ENCODE peak calls at places on chromosomes 12 and 14, in seven cellular contexts. Z, D, L, E, K, I and A are unnamed samples.

GRCh38 chr12:82176761-82177490 is 181.3 kb downstream of the CCDC59 start:
- DNase-seq in D (no peak), I (no peak), L (no peak), K (no peak), E (no peak), Z (no peak), A (no peak)

GRCh38 chr14:101843665-101844064 is 82.2 kb downstream of the PPP2R5C start:
- DNase-seq in Z (no peak), D (peak; percentile 24), K (peak; percentile 69), I (peak; percentile 44), L (no peak), E (no peak), A (no peak)

GRCh38 chr12:120960657-120961056 is 17.7 kb upstream of the HNF1A start:
- DNase-seq in Z (no peak), D (no peak), I (no peak), L (no peak), E (no peak), K (no peak), A (no peak)

GRCh38 chr14:101235042-101235871 is 326.0 kb upstream of the DIO3 start:
- DNase-seq in D (peak; percentile 70), I (peak; percentile 65), E (peak; percentile 32), L (peak; percentile 47), Z (peak; percentile 54), K (no peak), A (peak; percentile 72)

GRCh38 chr14:56657604-56658003 is 78.0 kb downstream of the TMEM260 start:
- DNase-seq in Z (no peak), I (no peak), D (no peak), L (no peak), K (no peak), E (no peak), A (no peak)

GRCh38 chr12:31326689-31327659 is 1.0 kb upstream of the SINHCAF start:
- DNase-seq in E (no peak), I (no peak), Z (no peak), K (no peak), L (no peak), D (no peak), A (no peak)

GRCh38 chr12:1348606-1349005 is 245.8 kb downstream of the FBXL14 start:
- DNase-seq in Z (no peak), E (no peak), D (no peak), K (no peak), L (no peak), I (no peak), A (no peak)

GRCh38 chr14:65164068-65164824 is 61.9 kb upstream of the MAX start:
- DNase-seq in I (no peak), E (peak; percentile 61), Z (no peak), L (no peak), D (peak; percentile 56), K (no peak), A (no peak)

GRCh38 chr12:623865-624372 is 39.3 kb downstream of the NINJ2 start:
- DNase-seq in D (no peak), Z (no peak), K (no peak), I (no peak), E (no peak), L (no peak), A (no peak)

GRCh38 chr12:27549801-27550652 is 26.0 kb downstream of the PPFIBP1 start:
- DNase-seq in Z (peak; percentile 88), E (peak; percentile 97), I (peak; percentile 74), D (peak; percentile 95), L (peak; percentile 81), K (no peak), A (peak; percentile 85)

GRCh38 chr12:47791351-47791746 is 18.3 kb downstream of the SLC48A1 start:
- DNase-seq in E (no peak), D (no peak), I (no peak), Z (no peak), K (no peak), L (no peak), A (peak; percentile 42)

GRCh38 chr12:988616-989015 is 2.4 kb upstream of the ERC1 start:
- DNase-seq in Z (no peak), L (no peak), E (peak; percentile 18), I (no peak), K (no peak), D (no peak), A (no peak)

GRCh38 chr12:57171668-57172067 is 24.2 kb upstream of the LRP1-AS start:
- DNase-seq in K (no peak), E (peak; percentile 84), D (no peak), Z (peak; percentile 74), L (no peak), I (no peak), A (no peak)

GRCh38 chr12:123757555-123757954 is 4.5 kb upstream of the DNAH10 start:
- DNase-seq in D (no peak), Z (peak; percentile 29), E (peak; percentile 89), I (no peak), K (no peak), L (no peak), A (no peak)

GRCh38 chr12:4814485-4814884 is 94.3 kb downstream of the GALNT8 start:
- DNase-seq in E (no peak), I (no peak), L (no peak), D (no peak), K (no peak), Z (no peak), A (no peak)

GRCh38 chr12:113852273-113852672 is 113.9 kb downstream of the RBM19 start:
- DNase-seq in E (no peak), D (no peak), I (no peak), Z (no peak), K (no peak), L (no peak), A (no peak)

GRCh38 chr12:68374315-68374982 is 42.3 kb upstream of the MDM1 start:
- DNase-seq in D (no peak), I (peak; percentile 48), L (peak; percentile 40), Z (no peak), E (no peak), K (peak; percentile 98), A (no peak)
- H3K27ac ChIP-seq in D (no peak overlapping the region), I (peak overlapping the region; percentile 62), L (peak overlapping the region; percentile 43), Z (no peak overlapping the region), E (no peak overlapping the region), K (peak overlapping the region; percentile 82), A (no peak overlapping the region)

DNA sequence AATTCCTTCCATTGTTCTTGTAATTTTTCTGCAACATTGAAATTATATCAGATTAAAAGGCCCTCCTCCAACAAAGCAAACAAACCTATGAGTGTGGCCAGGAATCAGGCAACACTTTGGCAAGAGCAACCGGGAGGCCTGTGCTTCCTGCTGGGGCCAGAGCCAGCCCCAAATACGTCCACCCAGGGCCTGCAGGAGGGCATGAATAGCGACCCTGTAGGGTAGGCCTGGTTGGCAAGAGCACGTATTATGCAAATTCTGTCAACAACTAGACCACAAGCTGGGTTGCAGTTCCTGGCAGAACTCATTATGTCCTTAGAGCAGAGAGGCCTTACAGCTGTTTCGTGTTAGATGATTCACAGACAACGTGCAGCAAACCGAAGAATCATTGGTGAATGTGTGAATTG is 26.9 kb upstream of the LGALS3 start:
- DNase-seq in K (peak; percentile 99), D (peak; percentile 84), I (peak; percentile 77), E (peak; percentile 96), L (peak; percentile 83), Z (peak; percentile 78), A (peak; percentile 79)
- TF ChIP-seq POLR2A in K (peak; percentile 64), D (no peak), I (peak; percentile 49), E (peak; percentile 36), L (no peak), Z (peak; percentile 35), A (peak; percentile 14)

GRCh38 chr12:58405363-58405762 is 464.0 kb downstream of the ATP23 start:
- DNase-seq in E (no peak), I (no peak), Z (no peak), D (no peak), K (no peak), L (no peak), A (no peak)
- H3K9me3 ChIP-seq in E (no peaks in the 10 kb centered on the region), I (no peaks in the 10 kb centered on the region), Z (no peaks in the 10 kb centered on the region), D (no peaks in the 10 kb centered on the region), K (no peaks in the 10 kb centered on the region), L (no peaks in the 10 kb centered on the region), A (no peaks in the 10 kb centered on the region)

GRCh38 chr12:10943167-10943566 is 4.1 kb upstream of the TAS2R14 start:
- DNase-seq in E (no peak), L (no peak), Z (no peak), D (no peak), K (no peak), I (no peak), A (no peak)
- H3K27ac ChIP-seq in E (no peak overlapping the region), L (no peak overlapping the region), Z (no peak overlapping the region), D (no peak overlapping the region), K (no peak overlapping the region), I (no peak overlapping the region), A (no peak overlapping the region)

DNA sequence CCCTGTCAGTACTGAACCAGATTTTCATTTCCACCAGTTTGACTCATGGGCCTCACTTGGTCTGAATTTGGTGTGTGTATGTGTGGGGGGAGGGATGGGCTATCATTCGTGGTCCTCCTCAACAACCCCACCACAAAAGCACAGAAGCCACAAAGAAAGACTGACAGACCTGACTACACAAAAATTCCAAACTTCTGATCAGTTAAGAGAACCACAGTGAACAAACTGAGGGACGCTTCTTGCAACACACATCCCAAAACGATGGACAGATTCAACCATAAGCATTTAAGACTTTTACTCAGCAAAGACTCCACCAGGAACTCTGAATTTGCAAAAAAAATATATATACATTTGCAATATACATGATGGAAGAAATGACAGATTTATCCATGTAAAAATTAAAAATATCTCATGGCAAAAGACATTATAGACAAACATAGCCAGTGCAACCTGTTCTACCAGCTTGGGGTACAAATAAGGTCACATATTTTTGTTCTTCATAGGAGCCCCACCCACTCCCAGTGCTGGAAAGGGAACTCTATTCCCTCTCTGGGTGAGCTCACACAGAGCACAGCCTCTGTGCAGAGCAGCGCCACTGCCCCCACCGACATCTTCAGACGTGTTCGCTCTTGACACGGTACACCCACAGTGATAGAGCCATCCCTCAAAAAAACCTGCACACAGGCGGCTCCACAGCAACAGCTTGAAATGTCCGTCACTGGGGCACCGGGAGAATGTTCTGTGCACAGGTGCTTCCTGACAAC is 49.7 kb downstream of the JAG2 start:
- DNase-seq in K (no peak), D (no peak), Z (no peak), E (no peak), I (no peak), L (no peak), A (no peak)
- TF ChIP-seq POLR2A in K (no peak), D (no peak), Z (no peak), E (no peak), I (no peak), L (no peak), A (no peak)